ENCODE peak calls at places on chromosomes 1 and 21, in seven cellular contexts. One of them, this sample, is unnamed.
A peak's percentile ranks its signal among the peaks of the same experiment; 100 is the strongest.

GRCh38 chr1:8317647-8318360 is at the start of gene SLC45A1:
- DNase-seq in choroid plexus epithelial cell: peak; percentile 52
- DNase-seq in colonic mucosa: peak; percentile 59
- DNase-seq in upper lobe of right lung: peak; percentile 86
- DNase-seq in astrocyte: peak; percentile 39
- DNase-seq in CD4-positive, alpha-beta memory T cell: peak; percentile 76
- DNase-seq in BE2C: peak; percentile 69
- DNase-seq in this sample: no peak

GRCh38 chr1:50348449-50349241 is 74.6 kb downstream of the DMRTA2 start:
- DNase-seq in astrocyte: peak; percentile 44
- DNase-seq in CD4-positive, alpha-beta memory T cell: peak; percentile 27
- DNase-seq in choroid plexus epithelial cell: peak; percentile 87
- DNase-seq in BE2C: peak; percentile 69
- DNase-seq in colonic mucosa: peak; percentile 64
- DNase-seq in upper lobe of right lung: no peak
- DNase-seq in this sample: peak; percentile 37

GRCh38 chr1:37473431-37474050 is 839 bp upstream of the ZC3H12A start:
- DNase-seq in CD4-positive, alpha-beta memory T cell: peak; percentile 73
- DNase-seq in colonic mucosa: peak; percentile 56
- DNase-seq in upper lobe of right lung: no peak
- DNase-seq in astrocyte: peak; percentile 16
- DNase-seq in BE2C: no peak
- DNase-seq in choroid plexus epithelial cell: peak; percentile 50
- DNase-seq in this sample: no peak

GRCh38 chr1:214827883-214828282 is 224.9 kb downstream of the CENPF start:
- DNase-seq in astrocyte: no peak
- DNase-seq in colonic mucosa: no peak
- DNase-seq in upper lobe of right lung: no peak
- DNase-seq in CD4-positive, alpha-beta memory T cell: no peak
- DNase-seq in choroid plexus epithelial cell: no peak
- DNase-seq in BE2C: no peak
- DNase-seq in this sample: no peak

GRCh38 chr21:34726627-34727337 is 58.0 kb downstream of the CLIC6 start:
- DNase-seq in colonic mucosa: no peak
- DNase-seq in choroid plexus epithelial cell: no peak
- DNase-seq in upper lobe of right lung: no peak
- DNase-seq in astrocyte: peak; percentile 55
- DNase-seq in BE2C: no peak
- DNase-seq in CD4-positive, alpha-beta memory T cell: no peak
- DNase-seq in this sample: no peak

GRCh38 chr1:225694151-225694603 is 41.3 kb upstream of the ENAH start:
- DNase-seq in astrocyte: peak; percentile 84
- DNase-seq in CD4-positive, alpha-beta memory T cell: no peak
- DNase-seq in upper lobe of right lung: no peak
- DNase-seq in BE2C: peak; percentile 73
- DNase-seq in colonic mucosa: peak; percentile 53
- DNase-seq in choroid plexus epithelial cell: peak; percentile 78
- DNase-seq in this sample: no peak

GRCh38 chr1:175322109-175322508 is 129.5 kb upstream of the KIAA0040 start:
- DNase-seq in colonic mucosa: no peak
- DNase-seq in choroid plexus epithelial cell: no peak
- DNase-seq in astrocyte: no peak
- DNase-seq in upper lobe of right lung: no peak
- DNase-seq in CD4-positive, alpha-beta memory T cell: no peak
- DNase-seq in BE2C: no peak
- DNase-seq in this sample: no peak

GRCh38 chr1:16249838-16250241 is 12.9 kb upstream of the CPLANE2 start:
- DNase-seq in astrocyte: peak; percentile 43
- DNase-seq in choroid plexus epithelial cell: peak; percentile 89
- DNase-seq in CD4-positive, alpha-beta memory T cell: no peak
- DNase-seq in upper lobe of right lung: peak; percentile 55
- DNase-seq in colonic mucosa: no peak
- DNase-seq in BE2C: no peak
- DNase-seq in this sample: peak; percentile 64

GRCh38 chr1:55718758-55719671 is 503.9 kb upstream of the USP24 start:
- DNase-seq in colonic mucosa: peak; percentile 31
- DNase-seq in choroid plexus epithelial cell: peak; percentile 100
- DNase-seq in astrocyte: peak; percentile 100
- DNase-seq in CD4-positive, alpha-beta memory T cell: no peak
- DNase-seq in BE2C: no peak
- DNase-seq in upper lobe of right lung: peak; percentile 57
- DNase-seq in this sample: peak; percentile 100

GRCh38 chr1:173052681-173053196 is 2.0 kb upstream of the TNFSF18 start:
- DNase-seq in astrocyte: peak; percentile 39
- DNase-seq in choroid plexus epithelial cell: peak; percentile 11
- DNase-seq in BE2C: no peak
- DNase-seq in colonic mucosa: peak; percentile 29
- DNase-seq in CD4-positive, alpha-beta memory T cell: no peak
- DNase-seq in upper lobe of right lung: no peak
- DNase-seq in this sample: no peak

GRCh38 chr1:13798120-13798519 is 98.1 kb downstream of the PRDM2 start:
- DNase-seq in upper lobe of right lung: no peak
- DNase-seq in BE2C: no peak
- DNase-seq in CD4-positive, alpha-beta memory T cell: no peak
- DNase-seq in colonic mucosa: no peak
- DNase-seq in choroid plexus epithelial cell: no peak
- DNase-seq in astrocyte: no peak
- DNase-seq in this sample: no peak

GRCh38 chr1:3778590-3779264 is 6.2 kb downstream of the SMIM1 start:
- DNase-seq in colonic mucosa: no peak
- DNase-seq in astrocyte: no peak
- DNase-seq in CD4-positive, alpha-beta memory T cell: no peak
- DNase-seq in BE2C: no peak
- DNase-seq in choroid plexus epithelial cell: no peak
- DNase-seq in upper lobe of right lung: no peak
- DNase-seq in this sample: no peak

GRCh38 chr1:184893695-184894094 is 80.6 kb downstream of the NIBAN1 start:
- DNase-seq in BE2C: no peak
- DNase-seq in astrocyte: no peak
- DNase-seq in upper lobe of right lung: no peak
- DNase-seq in CD4-positive, alpha-beta memory T cell: no peak
- DNase-seq in choroid plexus epithelial cell: no peak
- DNase-seq in colonic mucosa: no peak
- DNase-seq in this sample: no peak

GRCh38 chr1:152654110-152654509 is 9.1 kb upstream of the LCE2D start:
- DNase-seq in upper lobe of right lung: no peak
- DNase-seq in choroid plexus epithelial cell: peak; percentile 38
- DNase-seq in astrocyte: no peak
- DNase-seq in CD4-positive, alpha-beta memory T cell: peak; percentile 21
- DNase-seq in colonic mucosa: peak; percentile 72
- DNase-seq in BE2C: peak; percentile 71
- DNase-seq in this sample: peak; percentile 3

GRCh38 chr1:6100801-6101783 is 55.4 kb downstream of the KCNAB2 start:
- DNase-seq in astrocyte: no peak
- DNase-seq in CD4-positive, alpha-beta memory T cell: no peak
- DNase-seq in BE2C: no peak
- DNase-seq in choroid plexus epithelial cell: no peak
- DNase-seq in upper lobe of right lung: peak; percentile 57
- DNase-seq in colonic mucosa: no peak
- DNase-seq in this sample: no peak

GRCh38 chr1:59506952-59507351 is 210.1 kb downstream of the FGGY start:
- DNase-seq in colonic mucosa: no peak
- DNase-seq in upper lobe of right lung: no peak
- DNase-seq in choroid plexus epithelial cell: peak; percentile 44
- DNase-seq in BE2C: no peak
- DNase-seq in astrocyte: peak; percentile 49
- DNase-seq in CD4-positive, alpha-beta memory T cell: no peak
- DNase-seq in this sample: no peak

GRCh38 chr1:15900662-15901279 is 53.3 kb downstream of the SPEN start:
- DNase-seq in upper lobe of right lung: no peak
- DNase-seq in CD4-positive, alpha-beta memory T cell: no peak
- DNase-seq in BE2C: no peak
- DNase-seq in colonic mucosa: no peak
- DNase-seq in astrocyte: no peak
- DNase-seq in choroid plexus epithelial cell: no peak
- DNase-seq in this sample: no peak

GRCh38 chr1:155218854-155219591 is 10.5 kb downstream of the MTX1 start:
- DNase-seq in colonic mucosa: peak; percentile 77
- DNase-seq in choroid plexus epithelial cell: peak; percentile 83
- DNase-seq in CD4-positive, alpha-beta memory T cell: no peak
- DNase-seq in astrocyte: no peak
- DNase-seq in BE2C: peak; percentile 61
- DNase-seq in upper lobe of right lung: no peak
- DNase-seq in this sample: no peak

GRCh38 chr21:15050588-15051377 is 14.0 kb downstream of the NRIP1 start:
- DNase-seq in CD4-positive, alpha-beta memory T cell: no peak
- DNase-seq in astrocyte: no peak
- DNase-seq in choroid plexus epithelial cell: no peak
- DNase-seq in BE2C: no peak
- DNase-seq in colonic mucosa: peak; percentile 62
- DNase-seq in upper lobe of right lung: no peak
- DNase-seq in this sample: no peak

GRCh38 chr1:38992450-38993111 is 1.5 kb downstream of the AKIRIN1 start:
- DNase-seq in BE2C: no peak
- DNase-seq in CD4-positive, alpha-beta memory T cell: no peak
- DNase-seq in astrocyte: no peak
- DNase-seq in upper lobe of right lung: no peak
- DNase-seq in colonic mucosa: no peak
- DNase-seq in choroid plexus epithelial cell: no peak
- DNase-seq in this sample: no peak

GRCh38 chr1:38990401-38990745 is 703 bp upstream of the AKIRIN1 start:
- DNase-seq in upper lobe of right lung: no peak
- DNase-seq in astrocyte: peak; percentile 5
- DNase-seq in BE2C: no peak
- DNase-seq in colonic mucosa: peak; percentile 27
- DNase-seq in CD4-positive, alpha-beta memory T cell: no peak
- DNase-seq in choroid plexus epithelial cell: peak; percentile 58
- DNase-seq in this sample: no peak

GRCh38 chr1:38991638-38992449 is 768 bp downstream of the AKIRIN1 start:
- DNase-seq in upper lobe of right lung: peak; percentile 68
- DNase-seq in colonic mucosa: peak; percentile 53
- DNase-seq in astrocyte: peak; percentile 16
- DNase-seq in BE2C: peak; percentile 36
- DNase-seq in CD4-positive, alpha-beta memory T cell: no peak
- DNase-seq in choroid plexus epithelial cell: peak; percentile 30
- DNase-seq in this sample: no peak

GRCh38 chr1:38990746-38991637 is at the start of gene AKIRIN1:
- DNase-seq in upper lobe of right lung: peak; percentile 99
- DNase-seq in colonic mucosa: peak; percentile 99
- DNase-seq in CD4-positive, alpha-beta memory T cell: peak; percentile 90
- DNase-seq in astrocyte: peak; percentile 93
- DNase-seq in choroid plexus epithelial cell: peak; percentile 98
- DNase-seq in BE2C: peak; percentile 95
- DNase-seq in this sample: peak; percentile 91

DNA sequence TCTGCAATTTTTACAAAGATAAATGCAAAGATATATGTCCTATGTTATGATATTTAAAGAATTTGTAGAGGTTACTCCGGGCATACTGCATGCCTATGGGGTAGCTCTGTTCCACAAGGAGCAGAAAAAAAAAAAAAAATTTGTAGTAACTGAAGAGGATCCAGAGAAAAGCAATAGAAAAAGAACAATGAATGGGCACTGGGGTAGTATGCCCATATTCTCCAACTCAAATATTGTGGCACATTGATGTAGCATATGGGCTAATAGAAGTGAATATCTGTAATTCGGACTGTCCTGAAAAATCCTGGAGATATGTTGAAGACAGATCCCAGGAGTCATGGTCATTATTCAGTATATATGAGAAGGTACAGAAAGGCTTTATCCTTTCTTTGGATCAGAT is 1.1 kb upstream of the AKIRIN1 start:
- DNase-seq in upper lobe of right lung: no peak
- DNase-seq in choroid plexus epithelial cell: no peak
- DNase-seq in BE2C: no peak
- DNase-seq in colonic mucosa: no peak
- DNase-seq in CD4-positive, alpha-beta memory T cell: no peak
- DNase-seq in astrocyte: no peak
- DNase-seq in this sample: no peak
- H3K4me3 ChIP-seq in upper lobe of right lung: no peak overlapping the region
- H3K4me3 ChIP-seq in choroid plexus epithelial cell: no peak overlapping the region
- H3K4me3 ChIP-seq in BE2C: no peak overlapping the region
- H3K4me3 ChIP-seq in colonic mucosa: no peak overlapping the region
- H3K4me3 ChIP-seq in CD4-positive, alpha-beta memory T cell: no peak overlapping the region
- H3K4me3 ChIP-seq in astrocyte: peak overlapping the region; percentile 63
- H3K4me3 ChIP-seq in this sample: no peak overlapping the region

GRCh38 chr1:109959632-109959973 is 25.0 kb upstream of the AHCYL1 start:
- DNase-seq in astrocyte: no peak
- DNase-seq in choroid plexus epithelial cell: no peak
- DNase-seq in CD4-positive, alpha-beta memory T cell: no peak
- DNase-seq in BE2C: no peak
- DNase-seq in upper lobe of right lung: no peak
- DNase-seq in colonic mucosa: no peak
- DNase-seq in this sample: no peak
- H3K4me3 ChIP-seq in astrocyte: no peak overlapping the region
- H3K4me3 ChIP-seq in choroid plexus epithelial cell: no peak overlapping the region
- H3K4me3 ChIP-seq in CD4-positive, alpha-beta memory T cell: no peak overlapping the region
- H3K4me3 ChIP-seq in BE2C: no peak overlapping the region
- H3K4me3 ChIP-seq in upper lobe of right lung: no peak overlapping the region
- H3K4me3 ChIP-seq in colonic mucosa: no peak overlapping the region
- H3K4me3 ChIP-seq in this sample: no peak overlapping the region

GRCh38 chr1:96361251-96361856 is 360.2 kb upstream of the PTBP2 start:
- DNase-seq in choroid plexus epithelial cell: no peak
- DNase-seq in upper lobe of right lung: no peak
- DNase-seq in BE2C: no peak
- DNase-seq in astrocyte: no peak
- DNase-seq in CD4-positive, alpha-beta memory T cell: no peak
- DNase-seq in colonic mucosa: no peak
- DNase-seq in this sample: no peak

GRCh38 chr1:96360036-96360795 is 361.4 kb upstream of the PTBP2 start:
- DNase-seq in colonic mucosa: no peak
- DNase-seq in CD4-positive, alpha-beta memory T cell: no peak
- DNase-seq in astrocyte: peak; percentile 35
- DNase-seq in choroid plexus epithelial cell: peak; percentile 23
- DNase-seq in upper lobe of right lung: no peak
- DNase-seq in BE2C: no peak
- DNase-seq in this sample: no peak

GRCh38 chr1:96362623-96363022 is 359.0 kb upstream of the PTBP2 start:
- DNase-seq in CD4-positive, alpha-beta memory T cell: no peak
- DNase-seq in colonic mucosa: no peak
- DNase-seq in astrocyte: peak; percentile 100
- DNase-seq in choroid plexus epithelial cell: peak; percentile 98
- DNase-seq in BE2C: no peak
- DNase-seq in upper lobe of right lung: no peak
- DNase-seq in this sample: peak; percentile 96

GRCh38 chr1:96364576-96364975 is 357.0 kb upstream of the PTBP2 start:
- DNase-seq in astrocyte: peak; percentile 74
- DNase-seq in choroid plexus epithelial cell: peak; percentile 55
- DNase-seq in CD4-positive, alpha-beta memory T cell: no peak
- DNase-seq in BE2C: no peak
- DNase-seq in upper lobe of right lung: no peak
- DNase-seq in colonic mucosa: no peak
- DNase-seq in this sample: no peak

GRCh38 chr1:96361961-96362360 is 359.6 kb upstream of the PTBP2 start:
- DNase-seq in astrocyte: no peak
- DNase-seq in BE2C: no peak
- DNase-seq in colonic mucosa: no peak
- DNase-seq in CD4-positive, alpha-beta memory T cell: no peak
- DNase-seq in upper lobe of right lung: no peak
- DNase-seq in choroid plexus epithelial cell: peak; percentile 13
- DNase-seq in this sample: no peak
- H3K4me3 ChIP-seq in astrocyte: no peak overlapping the region
- H3K4me3 ChIP-seq in BE2C: no peak overlapping the region
- H3K4me3 ChIP-seq in colonic mucosa: no peak overlapping the region
- H3K4me3 ChIP-seq in CD4-positive, alpha-beta memory T cell: no peak overlapping the region
- H3K4me3 ChIP-seq in upper lobe of right lung: no peak overlapping the region
- H3K4me3 ChIP-seq in choroid plexus epithelial cell: no peak overlapping the region
- H3K4me3 ChIP-seq in this sample: no peak overlapping the region

DNA sequence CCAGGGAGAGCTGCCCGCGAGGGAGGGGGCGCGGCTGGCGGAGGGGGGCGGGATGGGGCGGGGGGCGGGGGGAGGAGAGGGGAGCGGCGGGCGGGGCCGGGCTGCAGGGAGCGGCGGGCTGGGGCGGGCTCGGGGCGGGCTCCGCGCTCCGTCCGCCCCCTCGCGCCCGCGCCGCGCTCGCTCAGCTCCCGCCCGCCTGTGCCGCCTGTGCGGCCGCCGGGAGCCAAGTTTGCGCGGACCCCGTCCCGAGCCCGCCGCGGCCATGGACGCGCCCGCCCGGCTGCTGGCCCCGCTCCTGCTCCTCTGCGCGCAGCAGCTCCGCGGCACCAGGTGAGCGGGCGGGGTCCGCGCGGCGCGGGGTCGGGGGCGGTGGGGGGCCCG is at the start of gene GABRD:
- DNase-seq in CD4-positive, alpha-beta memory T cell: no peak
- DNase-seq in BE2C: no peak
- DNase-seq in astrocyte: no peak
- DNase-seq in colonic mucosa: no peak
- DNase-seq in upper lobe of right lung: no peak
- DNase-seq in choroid plexus epithelial cell: no peak
- DNase-seq in this sample: no peak
- H3K4me3 ChIP-seq in CD4-positive, alpha-beta memory T cell: no peak within 1 kb of the TSS
- H3K4me3 ChIP-seq in BE2C: no peak within 1 kb of the TSS
- H3K4me3 ChIP-seq in astrocyte: no peak within 1 kb of the TSS
- H3K4me3 ChIP-seq in colonic mucosa: no peak within 1 kb of the TSS
- H3K4me3 ChIP-seq in upper lobe of right lung: peak within 1 kb of the TSS; percentile 14
- H3K4me3 ChIP-seq in choroid plexus epithelial cell: no peak within 1 kb of the TSS
- H3K4me3 ChIP-seq in this sample: no peak within 1 kb of the TSS